ENCODE peak calls at places on chromosome 14, in ten cellular contexts. B, S, E, G, X, U, H, R, J and Q are unnamed samples.

GRCh38 chr14:93889739-93890138 is 37.4 kb upstream of the FAM181A start:
- DNase-seq in J (no peak), E (no peak), S (no peak), H (no peak), X (no peak), R (no peak), B (no peak), G (no peak), U (no peak), Q (no peak)

GRCh38 chr14:104966261-104967143 is 11.7 kb downstream of the AHNAK2 start:
- DNase-seq in S (no peak), X (no peak), E (no peak), J (no peak), R (no peak), G (no peak), B (no peak), H (no peak), U (no peak), Q (no peak)

GRCh38 chr14:58628381-58628780 is 9.4 kb upstream of the DACT1 start:
- DNase-seq in X (no peak), U (no peak), R (no peak), H (no peak), S (no peak), B (no peak), E (no peak), G (no peak), J (no peak), Q (no peak)

GRCh38 chr14:103349982-103350381 is 15.9 kb downstream of the EIF5 start:
- DNase-seq in E (no peak), S (no peak), U (no peak), H (no peak), B (no peak), R (no peak), X (no peak), G (no peak), J (no peak), Q (no peak)

GRCh38 chr14:99191663-99192621 is 80.1 kb downstream of the BCL11B start:
- DNase-seq in J (no peak), G (no peak), B (peak), E (peak), S (peak), H (peak), U (peak), X (peak), R (peak), Q (no peak)

GRCh38 chr14:104680056-104680805 is 9.2 kb upstream of the INF2 start:
- DNase-seq in B (no peak), H (peak), U (peak), E (peak), S (peak), J (peak), R (peak), G (peak), X (peak), Q (no peak)

GRCh38 chr14:71416392-71416791 is 509.1 kb downstream of the PCNX1 start:
- DNase-seq in J (no peak), B (no peak), X (no peak), U (peak), H (no peak), R (no peak), E (peak), G (no peak), S (peak), Q (no peak)

GRCh38 chr14:23030936-23031335 is 3.8 kb downstream of the PSMB5 start:
- DNase-seq in R (no peak), U (peak), J (no peak), X (no peak), S (no peak), H (no peak), E (no peak), B (no peak), G (no peak), Q (no peak)

GRCh38 chr14:34685819-34686428 is 28.5 kb downstream of the CFL2 start:
- DNase-seq in U (no peak), J (no peak), H (no peak), E (no peak), G (no peak), R (no peak), B (no peak), X (peak), S (no peak), Q (no peak)

GRCh38 chr14:64968167-64968566 is 4.0 kb downstream of the RAB15 start:
- DNase-seq in J (no peak), B (no peak), X (no peak), E (no peak), G (no peak), R (no peak), S (no peak), U (no peak), H (no peak), Q (no peak)

GRCh38 chr14:96090441-96091148 is 51.4 kb downstream of the C14orf132 start:
- DNase-seq in E (peak), U (no peak), G (no peak), J (no peak), S (peak), X (no peak), B (peak), R (peak), H (no peak), Q (peak)

GRCh38 chr14:104563742-104564615 is 15.6 kb upstream of the C14orf180 start:
- DNase-seq in J (peak), H (peak), X (peak), U (peak), G (no peak), S (peak), E (peak), B (peak), R (peak), Q (no peak)

GRCh38 chr14:56949828-56950227 is 139.5 kb upstream of the OTX2 start:
- DNase-seq in S (peak), H (no peak), J (no peak), G (no peak), X (peak), U (no peak), E (no peak), R (peak), B (no peak), Q (no peak)

GRCh38 chr14:72782817-72783216 is 111.1 kb downstream of the DPF3 start:
- DNase-seq in U (no peak), X (no peak), S (no peak), G (no peak), J (no peak), E (no peak), R (no peak), H (no peak), B (no peak), Q (no peak)

GRCh38 chr14:55702501-55702900 is 122.5 kb downstream of the KTN1 start:
- DNase-seq in R (no peak), G (no peak), H (no peak), U (no peak), X (no peak), B (no peak), S (no peak), E (no peak), J (no peak), Q (no peak)
- H3K4me3 ChIP-seq in R (no peak), G (no peak), H (no peak), U (no peak), X (no peak), B (no peak), S (no peak), E (no peak), J (no peak), Q (no peak)

GRCh38 chr14:44959538-44959937 is 2.2 kb downstream of the KLHL28 start:
- DNase-seq in B (no peak), S (no peak), X (no peak), J (no peak), R (no peak), E (no peak), H (no peak), G (no peak), U (no peak), Q (no peak)

GRCh38 chr14:44961730-44962572 is at the start of the genes KLHL28 and TOGARAM1:
- DNase-seq in X (peak), E (peak), H (peak), S (peak), B (peak), R (peak), U (peak), G (peak), J (peak), Q (peak)

GRCh38 chr14:44961151-44961729 is 507 bp downstream of the KLHL28 start:
- DNase-seq in S (peak), G (no peak), B (peak), J (peak), R (peak), U (peak), X (peak), E (peak), H (peak), Q (peak)

GRCh38 chr14:44960646-44961045 is 1.1 kb downstream of the KLHL28 start:
- DNase-seq in X (no peak), J (no peak), E (peak), S (peak), H (no peak), U (no peak), R (no peak), G (no peak), B (no peak), Q (no peak)

DNA sequence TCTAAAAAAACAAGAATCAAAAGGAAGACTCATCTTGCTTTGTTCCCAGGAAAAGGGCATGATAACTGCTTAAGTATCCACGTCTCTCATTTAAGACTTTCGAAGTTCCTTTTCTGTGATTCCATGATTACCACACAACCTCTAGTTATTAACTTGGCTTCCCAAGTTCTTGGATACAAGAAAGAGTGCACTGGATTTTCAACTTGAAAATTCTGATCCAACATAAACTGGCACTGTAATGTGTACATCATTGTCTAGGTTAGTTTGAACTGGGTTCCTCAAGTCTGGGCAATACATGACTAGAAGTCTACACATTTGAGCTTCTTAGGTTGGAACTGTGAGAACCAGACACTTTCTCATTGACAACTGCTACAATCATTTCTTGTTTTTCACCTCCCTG is 1.6 kb downstream of the KLHL28 start:
- DNase-seq in H (no peak), E (peak), J (no peak), G (no peak), B (no peak), X (peak), U (peak), R (no peak), S (peak), Q (no peak)
- H3K4me3 ChIP-seq in H (peak), E (peak), J (peak), G (peak), B (peak), X (no peak), U (peak), R (peak), S (no peak), Q (peak)

GRCh38 chr14:85516239-85517112 is 13.5 kb upstream of the FLRT2 start:
- DNase-seq in S (peak), J (no peak), R (no peak), X (peak), G (peak), E (peak), B (no peak), U (peak), H (peak), Q (no peak)
- H3K4me3 ChIP-seq in S (no peak), J (no peak), R (no peak), X (peak), G (no peak), E (peak), B (no peak), U (no peak), H (peak), Q (no peak)

GRCh38 chr14:61752626-61753025 is 9.6 kb upstream of the SNAPC1 start:
- DNase-seq in J (no peak), H (no peak), S (peak), R (no peak), U (peak), G (no peak), B (no peak), E (peak), X (peak), Q (no peak)

GRCh38 chr14:61753631-61754030 is 8.6 kb upstream of the SNAPC1 start:
- DNase-seq in S (peak), H (no peak), U (no peak), E (peak), G (no peak), J (no peak), X (no peak), B (no peak), R (no peak), Q (no peak)

GRCh38 chr14:61749867-61750266 is 12.4 kb upstream of the SNAPC1 start:
- DNase-seq in J (peak), G (no peak), B (no peak), X (peak), H (no peak), R (peak), U (peak), S (peak), E (peak), Q (no peak)

GRCh38 chr14:61750708-61751474 is 11.3 kb upstream of the SNAPC1 start:
- DNase-seq in U (peak), G (no peak), E (peak), B (peak), S (peak), J (peak), R (peak), X (peak), H (peak), Q (no peak)

GRCh38 chr14:61751475-61751989 is 10.7 kb upstream of the SNAPC1 start:
- DNase-seq in J (no peak), R (no peak), E (peak), S (no peak), G (no peak), B (no peak), U (no peak), H (no peak), X (no peak), Q (no peak)
- H3K4me3 ChIP-seq in J (peak), R (peak), E (peak), S (no peak), G (no peak), B (peak), U (peak), H (peak), X (peak), Q (no peak)

DNA sequence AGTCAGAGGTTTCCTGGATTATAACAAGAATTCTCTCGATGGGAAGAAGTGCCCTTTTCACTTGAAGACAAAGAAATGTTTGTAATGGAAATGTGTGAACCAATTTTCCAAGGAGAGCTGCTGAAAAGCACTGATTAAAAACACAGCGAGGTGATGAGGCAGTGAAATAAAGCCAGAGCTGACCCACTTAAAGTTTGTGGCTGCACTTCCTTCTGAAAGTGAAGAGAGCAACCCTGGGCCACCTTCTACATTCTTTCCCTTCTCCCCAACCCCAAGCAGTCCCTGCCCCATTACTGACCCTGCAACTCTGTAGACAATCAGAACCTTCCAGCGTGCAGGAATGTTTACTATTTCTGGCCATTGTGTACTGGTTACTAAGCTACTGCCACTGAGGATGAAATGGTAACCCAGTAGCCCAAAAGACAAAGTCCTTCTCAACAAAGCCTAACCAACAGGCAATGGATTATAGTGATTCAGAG is 174.0 kb downstream of the TTC7B start:
- DNase-seq in G (no peak), J (no peak), S (peak), H (no peak), E (no peak), R (no peak), X (peak), U (no peak), B (no peak), Q (no peak)
- H3K4me3 ChIP-seq in G (no peak), J (no peak), S (no peak), H (no peak), E (no peak), R (no peak), X (no peak), U (no peak), B (no peak), Q (no peak)

DNA sequence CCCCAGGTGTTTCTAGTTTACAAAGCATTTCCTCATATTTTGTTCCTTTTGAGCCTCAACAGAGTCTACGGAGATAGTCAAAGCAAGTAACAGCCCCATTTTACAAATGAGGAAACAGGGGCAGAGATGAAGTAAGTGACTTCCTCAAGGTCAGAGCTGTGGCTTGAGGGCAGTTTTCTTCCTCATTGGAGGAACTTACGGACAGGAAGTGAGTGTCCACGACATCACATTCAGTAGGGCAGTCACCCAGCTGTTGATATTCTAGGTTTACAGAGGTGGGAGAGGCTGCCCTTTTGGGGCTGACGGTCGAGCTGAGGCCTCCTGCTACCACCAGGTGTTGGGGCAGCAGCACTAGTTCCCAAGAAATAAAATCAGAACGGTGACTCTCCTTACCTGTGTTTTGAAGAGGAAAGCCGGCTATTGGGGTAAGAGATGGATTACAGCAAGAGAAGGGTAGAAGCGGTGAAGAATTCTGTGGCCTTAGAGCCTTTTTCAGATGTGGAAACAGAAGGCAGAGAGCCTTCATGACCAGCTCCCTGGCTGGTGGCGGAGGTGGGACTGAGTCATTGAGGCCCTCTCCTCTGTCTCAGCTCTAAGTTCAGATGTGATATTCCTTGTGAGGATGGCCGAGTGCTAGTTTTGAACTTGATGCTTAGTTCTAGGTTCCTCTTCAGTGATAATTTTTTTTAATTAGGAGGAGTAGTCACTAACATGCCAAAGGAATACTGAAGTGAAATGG is 41.7 kb downstream of the SUSD6 start:
- DNase-seq in G (no peak), E (peak), B (peak), H (no peak), J (no peak), R (peak), S (peak), U (no peak), X (no peak), Q (no peak)
- H3K4me3 ChIP-seq in G (no peak), E (no peak), B (no peak), H (no peak), J (no peak), R (no peak), S (no peak), U (no peak), X (no peak), Q (no peak)

DNA sequence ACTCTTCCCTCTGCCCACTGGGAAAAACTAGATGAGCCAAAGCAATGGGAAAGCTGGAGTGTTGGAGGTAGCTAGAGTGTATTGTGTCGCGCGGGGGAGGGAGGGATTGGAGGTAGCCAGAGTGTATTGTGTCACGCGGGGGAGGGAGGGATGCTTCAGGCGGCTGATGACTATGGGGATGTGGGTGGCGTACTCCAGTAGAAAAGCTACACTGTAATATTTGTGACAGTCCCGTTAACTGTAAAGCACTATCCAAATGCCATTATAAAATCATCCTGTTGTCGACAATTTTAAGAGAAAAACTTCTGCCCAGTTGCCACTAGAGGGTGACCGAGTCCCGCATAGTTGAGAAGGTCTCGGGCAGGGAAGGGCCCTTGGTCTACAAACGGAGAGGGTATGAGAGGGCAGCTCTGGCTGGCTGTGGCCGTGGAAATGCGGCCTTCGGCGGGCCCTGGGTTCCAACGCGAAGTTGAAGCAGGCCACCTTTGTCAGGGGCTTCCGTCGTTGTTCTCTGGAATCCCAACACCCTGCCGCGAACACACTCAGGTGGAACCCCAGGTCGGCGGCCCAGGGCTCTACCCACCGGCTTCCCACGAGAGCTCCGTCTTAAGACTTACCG is 15.1 kb upstream of the PLEK2 start:
- DNase-seq in G (peak), S (peak), E (peak), R (peak), U (peak), H (peak), X (peak), B (peak), J (peak), Q (peak)
- H3K4me3 ChIP-seq in G (no peak), S (no peak), E (no peak), R (no peak), U (no peak), H (no peak), X (no peak), B (no peak), J (no peak), Q (no peak)